ENCODE peak calls at places on chromosome 15, in six cellular contexts. One of them, this sample, is unnamed.

GRCh38 chr15:78065284-78065872 is 12.1 kb downstream of the TBC1D2B start:
- DNase-seq in GM23248: peak
- DNase-seq in PC-3: peak
- DNase-seq in MM.1S: peak
- DNase-seq in HCT116: no peak
- DNase-seq in neural progenitor cell: no peak
- DNase-seq in this sample: no peak

GRCh38 chr15:71548317-71548908 is 261.9 kb upstream of the NR2E3 start:
- DNase-seq in GM23248: no peak
- DNase-seq in PC-3: no peak
- DNase-seq in MM.1S: no peak
- DNase-seq in HCT116: no peak
- DNase-seq in neural progenitor cell: peak
- DNase-seq in this sample: no peak

GRCh38 chr15:89247441-89247840 is 3.7 kb downstream of the FANCI start:
- DNase-seq in GM23248: no peak
- DNase-seq in PC-3: no peak
- DNase-seq in MM.1S: no peak
- DNase-seq in HCT116: no peak
- DNase-seq in neural progenitor cell: no peak
- DNase-seq in this sample: no peak

GRCh38 chr15:60683156-60683555 is 204.2 kb upstream of the ICE2 start:
- DNase-seq in GM23248: no peak
- DNase-seq in PC-3: no peak
- DNase-seq in MM.1S: no peak
- DNase-seq in HCT116: no peak
- DNase-seq in neural progenitor cell: no peak
- DNase-seq in this sample: no peak

GRCh38 chr15:25933456-25934158 is 70.5 kb upstream of the ATP10A start:
- DNase-seq in GM23248: peak
- DNase-seq in PC-3: peak
- DNase-seq in MM.1S: peak
- DNase-seq in HCT116: no peak
- DNase-seq in neural progenitor cell: peak
- DNase-seq in this sample: peak

GRCh38 chr15:63312286-63312685 is 34.9 kb downstream of the APH1B start:
- DNase-seq in GM23248: no peak
- DNase-seq in PC-3: no peak
- DNase-seq in MM.1S: no peak
- DNase-seq in HCT116: no peak
- DNase-seq in neural progenitor cell: no peak
- DNase-seq in this sample: no peak

GRCh38 chr15:91865486-91865885 is 12.0 kb downstream of the SLCO3A1 start:
- DNase-seq in GM23248: no peak
- DNase-seq in PC-3: no peak
- DNase-seq in MM.1S: no peak
- DNase-seq in HCT116: no peak
- DNase-seq in neural progenitor cell: no peak
- DNase-seq in this sample: no peak

GRCh38 chr15:47460775-47461174 is 256.5 kb upstream of the SEMA6D start:
- DNase-seq in GM23248: no peak
- DNase-seq in PC-3: no peak
- DNase-seq in MM.1S: no peak
- DNase-seq in HCT116: no peak
- DNase-seq in neural progenitor cell: no peak
- DNase-seq in this sample: peak

GRCh38 chr15:86595741-86596140 is 516.1 kb downstream of the AGBL1 start:
- DNase-seq in GM23248: no peak
- DNase-seq in PC-3: peak
- DNase-seq in MM.1S: no peak
- DNase-seq in HCT116: no peak
- DNase-seq in neural progenitor cell: no peak
- DNase-seq in this sample: no peak

GRCh38 chr15:98304366-98304765 is 343.9 kb downstream of the ARRDC4 start:
- DNase-seq in GM23248: no peak
- DNase-seq in PC-3: no peak
- DNase-seq in MM.1S: no peak
- DNase-seq in HCT116: no peak
- DNase-seq in neural progenitor cell: no peak
- DNase-seq in this sample: no peak

GRCh38 chr15:88465633-88466219 is 1.5 kb downstream of the MRPL46 start:
- DNase-seq in GM23248: peak
- DNase-seq in PC-3: peak
- DNase-seq in MM.1S: no peak
- DNase-seq in HCT116: no peak
- DNase-seq in neural progenitor cell: no peak
- DNase-seq in this sample: no peak

GRCh38 chr15:87753539-87753938 is 503.0 kb downstream of the NTRK3 start:
- DNase-seq in GM23248: no peak
- DNase-seq in PC-3: no peak
- DNase-seq in MM.1S: no peak
- DNase-seq in HCT116: no peak
- DNase-seq in neural progenitor cell: no peak
- DNase-seq in this sample: no peak

GRCh38 chr15:40911139-40911538 is 16.9 kb downstream of the VPS18 start:
- DNase-seq in GM23248: no peak
- DNase-seq in PC-3: no peak
- DNase-seq in MM.1S: no peak
- DNase-seq in HCT116: no peak
- DNase-seq in neural progenitor cell: peak
- DNase-seq in this sample: no peak

GRCh38 chr15:23384371-23384770 is 29.8 kb downstream of the GOLGA8S start:
- DNase-seq in GM23248: no peak
- DNase-seq in PC-3: no peak
- DNase-seq in MM.1S: peak
- DNase-seq in HCT116: no peak
- DNase-seq in neural progenitor cell: no peak
- DNase-seq in this sample: no peak

GRCh38 chr15:80929225-80929624 is 60.4 kb downstream of the MESD start:
- DNase-seq in GM23248: peak
- DNase-seq in PC-3: peak
- DNase-seq in MM.1S: no peak
- DNase-seq in HCT116: no peak
- DNase-seq in neural progenitor cell: no peak
- DNase-seq in this sample: no peak

GRCh38 chr15:24696201-24696600 is 20.6 kb downstream of the NPAP1 start:
- DNase-seq in GM23248: no peak
- DNase-seq in PC-3: no peak
- DNase-seq in MM.1S: no peak
- DNase-seq in HCT116: no peak
- DNase-seq in neural progenitor cell: no peak
- DNase-seq in this sample: no peak

GRCh38 chr15:90594297-90594696 is 64.6 kb downstream of the CRTC3 start:
- DNase-seq in GM23248: peak
- DNase-seq in PC-3: peak
- DNase-seq in MM.1S: peak
- DNase-seq in HCT116: no peak
- DNase-seq in neural progenitor cell: no peak
- DNase-seq in this sample: peak
- H3K4me3 ChIP-seq in GM23248: no peak
- H3K4me3 ChIP-seq in PC-3: peak
- H3K4me3 ChIP-seq in MM.1S: peak
- H3K4me3 ChIP-seq in HCT116: no peak
- H3K4me3 ChIP-seq in neural progenitor cell: no peak
- H3K4me3 ChIP-seq in this sample: peak

GRCh38 chr15:99431661-99432091 is 134.1 kb upstream of the MEF2A start:
- DNase-seq in GM23248: no peak
- DNase-seq in PC-3: no peak
- DNase-seq in MM.1S: no peak
- DNase-seq in HCT116: no peak
- DNase-seq in neural progenitor cell: no peak
- DNase-seq in this sample: no peak

GRCh38 chr15:99432271-99433025 is 133.3 kb upstream of the MEF2A start:
- DNase-seq in GM23248: no peak
- DNase-seq in PC-3: no peak
- DNase-seq in MM.1S: no peak
- DNase-seq in HCT116: no peak
- DNase-seq in neural progenitor cell: no peak
- DNase-seq in this sample: no peak

GRCh38 chr15:99429681-99430081 is 136.1 kb upstream of the MEF2A start:
- DNase-seq in GM23248: no peak
- DNase-seq in PC-3: no peak
- DNase-seq in MM.1S: no peak
- DNase-seq in HCT116: no peak
- DNase-seq in neural progenitor cell: no peak
- DNase-seq in this sample: no peak

GRCh38 chr15:99433026-99433756 is 132.6 kb upstream of the MEF2A start:
- DNase-seq in GM23248: peak
- DNase-seq in PC-3: peak
- DNase-seq in MM.1S: no peak
- DNase-seq in HCT116: no peak
- DNase-seq in neural progenitor cell: no peak
- DNase-seq in this sample: no peak

DNA sequence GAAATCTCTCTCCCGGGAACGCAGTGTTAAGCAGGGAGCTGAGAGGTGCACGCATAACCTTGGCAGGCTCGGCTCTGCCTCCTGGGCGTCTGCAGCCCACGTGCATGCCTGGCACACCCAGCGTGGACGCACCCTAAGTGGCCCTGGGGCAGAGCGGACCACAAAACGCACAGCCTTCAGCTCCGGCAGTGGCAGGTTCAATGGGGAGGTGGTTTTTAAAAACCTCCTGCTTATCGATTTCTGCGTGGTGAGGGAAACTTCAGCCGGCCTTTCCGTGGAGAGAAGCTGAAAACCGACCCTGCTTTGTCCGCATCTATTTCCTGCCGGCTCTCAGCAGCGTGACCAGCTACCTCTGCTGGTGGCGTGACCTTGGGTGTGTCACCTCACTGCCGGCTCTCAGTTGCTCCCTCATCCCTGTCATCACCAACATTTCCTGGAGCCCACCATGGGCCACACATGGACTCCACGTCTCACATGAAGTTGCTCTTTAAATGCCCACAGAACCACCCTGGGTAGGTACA is 134.8 kb upstream of the MEF2A start:
- DNase-seq in GM23248: no peak
- DNase-seq in PC-3: no peak
- DNase-seq in MM.1S: no peak
- DNase-seq in HCT116: no peak
- DNase-seq in neural progenitor cell: no peak
- DNase-seq in this sample: no peak
- TF ChIP-seq EZH2phosphoT487 in GM23248: no peak
- TF ChIP-seq EZH2phosphoT487 in PC-3: no peak
- TF ChIP-seq EZH2phosphoT487 in MM.1S: no peak
- TF ChIP-seq EZH2phosphoT487 in HCT116: no peak
- TF ChIP-seq EZH2phosphoT487 in neural progenitor cell: no peak
- TF ChIP-seq EZH2phosphoT487 in this sample: no peak

GRCh38 chr15:68205949-68206539 is 912 bp upstream of the CALML4 start:
- DNase-seq in GM23248: no peak
- DNase-seq in PC-3: no peak
- DNase-seq in MM.1S: no peak
- DNase-seq in HCT116: no peak
- DNase-seq in neural progenitor cell: no peak
- DNase-seq in this sample: no peak
- H3K4me3 ChIP-seq in GM23248: no peak
- H3K4me3 ChIP-seq in PC-3: no peak
- H3K4me3 ChIP-seq in MM.1S: no peak
- H3K4me3 ChIP-seq in HCT116: no peak
- H3K4me3 ChIP-seq in neural progenitor cell: no peak
- H3K4me3 ChIP-seq in this sample: no peak

DNA sequence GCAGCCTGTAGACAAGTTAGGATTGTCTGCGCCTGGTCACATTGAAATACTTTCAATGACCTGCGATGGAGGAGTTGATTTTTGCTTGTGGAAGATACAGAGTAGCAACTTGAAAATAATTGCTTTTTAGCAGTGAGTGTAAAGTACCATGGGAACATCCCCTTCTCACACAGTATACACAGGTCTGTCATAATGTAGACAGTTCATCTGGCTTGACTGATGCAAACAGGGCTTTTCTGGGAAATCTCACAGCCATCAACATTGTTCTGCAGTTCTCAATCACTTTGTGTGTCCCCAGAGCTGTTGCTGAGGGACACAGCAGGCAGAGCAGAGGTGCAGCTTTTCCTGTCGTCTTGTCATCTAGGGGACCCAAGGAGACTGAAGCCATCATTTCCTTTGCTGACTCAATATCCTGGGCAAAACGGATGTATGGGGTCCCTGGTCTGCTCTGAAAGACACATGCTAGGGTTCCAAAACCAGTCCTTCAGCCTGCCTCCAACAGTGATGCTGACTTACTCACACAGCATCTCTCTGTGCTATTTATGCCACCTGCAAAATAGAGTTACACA is 5.3 kb upstream of the REC114 start:
- DNase-seq in GM23248: no peak
- DNase-seq in PC-3: no peak
- DNase-seq in MM.1S: no peak
- DNase-seq in HCT116: no peak
- DNase-seq in neural progenitor cell: no peak
- DNase-seq in this sample: no peak
- TF ChIP-seq EZH2phosphoT487 in GM23248: no peak
- TF ChIP-seq EZH2phosphoT487 in PC-3: no peak
- TF ChIP-seq EZH2phosphoT487 in MM.1S: no peak
- TF ChIP-seq EZH2phosphoT487 in HCT116: no peak
- TF ChIP-seq EZH2phosphoT487 in neural progenitor cell: no peak
- TF ChIP-seq EZH2phosphoT487 in this sample: no peak

DNA sequence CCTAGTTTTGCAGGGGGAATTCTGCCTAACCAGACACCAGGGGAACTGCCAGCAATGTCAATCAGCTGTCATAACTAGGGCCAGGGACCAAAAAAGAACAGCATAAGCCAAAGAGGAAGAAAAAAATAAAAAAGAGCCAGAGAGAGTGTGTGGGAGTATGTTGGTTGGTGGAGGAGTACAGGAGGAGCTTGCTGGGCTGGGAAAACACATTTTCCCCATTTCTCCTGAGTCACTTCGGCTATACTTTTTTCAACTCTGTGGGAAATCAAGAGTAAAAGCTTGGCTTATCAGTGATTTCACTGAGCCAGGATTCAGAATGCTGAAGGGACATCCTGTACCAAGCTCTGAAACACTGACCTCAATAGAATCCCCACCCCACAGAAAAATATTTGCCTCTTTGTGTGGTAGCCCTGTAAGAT is 144.7 kb upstream of the DPH6 start:
- DNase-seq in GM23248: peak
- DNase-seq in PC-3: no peak
- DNase-seq in MM.1S: no peak
- DNase-seq in HCT116: no peak
- DNase-seq in neural progenitor cell: no peak
- DNase-seq in this sample: no peak
- H3K4me3 ChIP-seq in GM23248: no peak
- H3K4me3 ChIP-seq in PC-3: no peak
- H3K4me3 ChIP-seq in MM.1S: no peak
- H3K4me3 ChIP-seq in HCT116: no peak
- H3K4me3 ChIP-seq in neural progenitor cell: no peak
- H3K4me3 ChIP-seq in this sample: no peak

DNA sequence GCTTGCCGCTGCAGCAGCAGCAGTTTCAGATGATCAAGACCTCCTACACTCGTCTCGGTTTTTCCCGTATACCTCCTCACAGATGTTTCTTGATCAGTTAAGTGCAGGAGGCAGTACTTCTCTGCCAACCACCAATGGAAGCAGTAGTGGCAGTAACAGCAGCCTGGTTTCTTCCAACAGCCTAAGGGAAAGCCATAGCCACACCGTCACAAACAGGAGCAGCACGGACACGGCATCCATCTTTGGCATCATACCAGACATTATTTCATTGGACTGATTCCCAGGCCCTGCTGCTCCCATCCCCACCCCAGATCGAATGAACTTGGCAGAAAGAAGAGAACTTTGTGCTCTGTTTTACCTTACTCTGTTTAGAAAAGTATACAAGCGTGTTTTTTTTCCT is 17.6 kb downstream of the CALML4 start:
- DNase-seq in GM23248: peak
- DNase-seq in PC-3: no peak
- DNase-seq in MM.1S: peak
- DNase-seq in HCT116: no peak
- DNase-seq in neural progenitor cell: no peak
- DNase-seq in this sample: peak
- TF ChIP-seq EZH2phosphoT487 in GM23248: no peak
- TF ChIP-seq EZH2phosphoT487 in PC-3: no peak
- TF ChIP-seq EZH2phosphoT487 in MM.1S: no peak
- TF ChIP-seq EZH2phosphoT487 in HCT116: no peak
- TF ChIP-seq EZH2phosphoT487 in neural progenitor cell: no peak
- TF ChIP-seq EZH2phosphoT487 in this sample: no peak